ENCODE peak calls at places on chromosomes 13 and 19, in nine cellular contexts. J, W, M, O, X, K, G, T and V are unnamed samples.

GRCh38 chr19:50705422-50706019 is 14.1 kb downstream of the SHANK1 start:
- DNase-seq in J (peak), W (no peak), M (no peak), O (peak), X (peak), K (no peak), G (peak), T (peak), V (peak)

GRCh38 chr13:74444877-74445479 is 310.8 kb upstream of the KLF12 start:
- DNase-seq in J (no peak), W (no peak), M (no peak), O (no peak), X (no peak), K (no peak), G (no peak), T (no peak), V (no peak)

GRCh38 chr13:51955281-51955771 is 55.9 kb downstream of the ATP7B start:
- DNase-seq in J (no peak), W (no peak), M (no peak), O (no peak), X (no peak), K (no peak), G (no peak), T (no peak), V (no peak)

GRCh38 chr13:30866692-30867669 is 39.1 kb upstream of the MEDAG start:
- DNase-seq in J (no peak), W (no peak), M (no peak), O (no peak), X (no peak), K (no peak), G (no peak), T (no peak), V (no peak)

GRCh38 chr19:51055866-51056265 is 9.0 kb downstream of the KLK13 start:
- DNase-seq in J (no peak), W (no peak), M (no peak), O (no peak), X (no peak), K (no peak), G (no peak), T (no peak), V (no peak)

GRCh38 chr13:95660981-95661581 is 15.9 kb upstream of the DNAJC3 start:
- DNase-seq in J (peak), W (peak), M (no peak), O (no peak), X (peak), K (no peak), G (peak), T (no peak), V (no peak)

GRCh38 chr13:44364601-44365000 is 9.0 kb upstream of the SERP2 start:
- DNase-seq in J (no peak), W (no peak), M (no peak), O (no peak), X (no peak), K (no peak), G (peak), T (no peak), V (no peak)

GRCh38 chr19:36489920-36490415 is 607 bp upstream of the ZNF566 start:
- DNase-seq in J (peak), W (peak), M (peak), O (peak), X (peak), K (peak), G (peak), T (peak), V (peak)

GRCh38 chr13:28574617-28575142 is 79.8 kb upstream of the FLT1 start:
- DNase-seq in J (no peak), W (no peak), M (peak), O (peak), X (peak), K (no peak), G (peak), T (peak), V (no peak)

GRCh38 chr13:26038931-26039475 is 12.8 kb downstream of the SHISA2 start:
- DNase-seq in J (no peak), W (no peak), M (no peak), O (no peak), X (no peak), K (no peak), G (no peak), T (no peak), V (no peak)

GRCh38 chr19:53659292-53659691 is 27.5 kb downstream of the DPRX start:
- DNase-seq in J (peak), W (peak), M (peak), O (no peak), X (peak), K (no peak), G (peak), T (no peak), V (no peak)

GRCh38 chr13:39522329-39522728 is 80.7 kb downstream of the LHFPL6 start:
- DNase-seq in J (no peak), W (no peak), M (no peak), O (no peak), X (no peak), K (no peak), G (no peak), T (no peak), V (no peak)

GRCh38 chr13:100234006-100234405 is 145.1 kb downstream of the PCCA start:
- DNase-seq in J (no peak), W (no peak), M (no peak), O (no peak), X (peak), K (no peak), G (no peak), T (no peak), V (no peak)

GRCh38 chr19:51783373-51783772 is 11.6 kb upstream of the FPR3 start:
- DNase-seq in J (peak), W (no peak), M (no peak), O (no peak), X (peak), K (no peak), G (peak), T (no peak), V (no peak)

GRCh38 chr19:46536391-46536790 is 40.7 kb upstream of the PNMA8B start:
- DNase-seq in J (no peak), W (no peak), M (no peak), O (no peak), X (no peak), K (no peak), G (no peak), T (no peak), V (no peak)

GRCh38 chr19:52566588-52566987 is 3.5 kb upstream of the ZNF701 start:
- DNase-seq in J (no peak), W (no peak), M (no peak), O (no peak), X (no peak), K (no peak), G (peak), T (no peak), V (no peak)

GRCh38 chr19:10019246-10019645 is 6.0 kb downstream of the RDH8 start:
- DNase-seq in J (no peak), W (no peak), M (no peak), O (no peak), X (no peak), K (no peak), G (no peak), T (no peak), V (no peak)

GRCh38 chr13:99962242-99962641 is 9.3 kb downstream of the ZIC5 start:
- DNase-seq in J (no peak), W (no peak), M (peak), O (no peak), X (no peak), K (no peak), G (no peak), T (no peak), V (no peak)

GRCh38 chr19:28882818-28883217 is 330.1 kb downstream of the UQCRFS1 start:
- DNase-seq in J (no peak), W (no peak), M (no peak), O (no peak), X (no peak), K (no peak), G (no peak), T (no peak), V (no peak)

GRCh38 chr19:28881616-28882015 is 331.3 kb downstream of the UQCRFS1 start:
- DNase-seq in J (no peak), W (no peak), M (no peak), O (no peak), X (no peak), K (no peak), G (no peak), T (no peak), V (no peak)

GRCh38 chr19:28883241-28883693 is 329.7 kb downstream of the UQCRFS1 start:
- DNase-seq in J (peak), W (peak), M (no peak), O (no peak), X (no peak), K (peak), G (peak), T (no peak), V (no peak)

GRCh38 chr19:28878862-28879566 is 333.9 kb downstream of the UQCRFS1 start:
- DNase-seq in J (peak), W (peak), M (no peak), O (peak), X (peak), K (peak), G (peak), T (no peak), V (peak)

DNA sequence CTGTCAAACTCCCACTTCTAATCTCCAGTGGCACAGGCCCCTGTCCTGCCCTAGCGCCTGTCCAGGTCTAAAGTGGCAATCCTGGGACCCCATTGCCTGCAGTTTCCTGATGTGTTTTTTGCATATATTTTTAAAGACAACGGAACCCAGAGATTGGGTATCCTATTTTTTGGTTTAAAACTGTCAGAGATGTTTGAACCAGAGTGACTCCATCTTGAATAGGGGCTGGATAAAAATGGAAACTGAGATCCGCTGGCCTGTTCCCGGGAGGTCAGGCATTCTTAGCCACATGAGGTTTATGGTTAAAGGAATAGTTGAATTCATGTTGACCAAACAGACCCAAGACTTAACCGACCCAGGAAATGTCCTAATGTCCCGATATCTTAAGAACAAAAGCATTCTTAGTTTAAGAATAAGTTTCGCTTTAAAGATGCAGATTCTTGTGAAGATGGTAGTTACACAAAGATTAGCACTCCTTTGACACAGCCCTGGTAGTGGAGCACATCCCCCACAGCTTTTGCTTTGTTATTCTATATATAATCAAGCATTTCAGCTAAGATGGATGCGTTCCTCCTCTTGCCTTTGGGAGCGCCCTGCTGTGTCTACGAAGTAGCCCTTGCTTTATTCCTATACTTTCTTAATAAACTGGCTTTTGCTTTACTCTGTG is 332.1 kb downstream of the UQCRFS1 start:
- DNase-seq in J (peak), W (no peak), M (no peak), O (no peak), X (no peak), K (no peak), G (no peak), T (no peak), V (no peak)
- TF ChIP-seq CTCF in J (no peak), W (no peak), M (no peak), O (no peak), X (no peak), K (no peak), G (no peak), T (no peak), V (no peak)

GRCh38 chr13:33125821-33126570 is 109.8 kb downstream of the KL start:
- DNase-seq in J (peak), W (peak), M (no peak), O (peak), X (peak), K (peak), G (peak), T (no peak), V (no peak)
- TF ChIP-seq CTCF in J (no peak), W (no peak), M (no peak), O (no peak), X (no peak), K (no peak), G (no peak), T (no peak), V (no peak)

GRCh38 chr13:91878491-91878890 is 480.1 kb downstream of the GPC5 start:
- DNase-seq in J (no peak), W (no peak), M (no peak), O (no peak), X (no peak), K (no peak), G (no peak), T (no peak), V (no peak)

GRCh38 chr13:91879360-91879759 is 480.9 kb downstream of the GPC5 start:
- DNase-seq in J (no peak), W (no peak), M (no peak), O (no peak), X (no peak), K (no peak), G (no peak), T (no peak), V (no peak)

DNA sequence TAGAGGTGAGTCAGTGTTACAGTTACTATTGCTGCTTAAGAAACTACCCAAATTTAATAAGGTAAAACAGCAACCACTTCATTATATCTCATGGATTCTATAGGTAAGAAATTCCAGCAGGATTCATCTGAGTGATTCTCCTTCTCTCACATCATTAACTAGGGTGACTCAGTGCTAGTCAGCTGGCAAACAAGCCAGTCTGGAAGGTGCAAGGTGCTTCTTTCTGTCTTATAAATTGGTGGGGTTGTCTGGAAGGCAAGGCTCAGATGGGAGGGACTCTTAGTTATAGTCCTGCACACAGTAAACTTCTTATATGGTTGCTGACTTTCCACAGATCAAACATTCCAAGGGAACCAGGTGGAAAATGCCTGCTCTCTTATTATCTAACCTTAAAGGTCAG is 484.5 kb downstream of the GPC5 start:
- DNase-seq in J (no peak), W (no peak), M (no peak), O (no peak), X (no peak), K (no peak), G (no peak), T (no peak), V (no peak)
- TF ChIP-seq CTCF in J (no peak), W (no peak), M (no peak), O (no peak), X (no peak), K (no peak), G (no peak), T (no peak), V (no peak)

DNA sequence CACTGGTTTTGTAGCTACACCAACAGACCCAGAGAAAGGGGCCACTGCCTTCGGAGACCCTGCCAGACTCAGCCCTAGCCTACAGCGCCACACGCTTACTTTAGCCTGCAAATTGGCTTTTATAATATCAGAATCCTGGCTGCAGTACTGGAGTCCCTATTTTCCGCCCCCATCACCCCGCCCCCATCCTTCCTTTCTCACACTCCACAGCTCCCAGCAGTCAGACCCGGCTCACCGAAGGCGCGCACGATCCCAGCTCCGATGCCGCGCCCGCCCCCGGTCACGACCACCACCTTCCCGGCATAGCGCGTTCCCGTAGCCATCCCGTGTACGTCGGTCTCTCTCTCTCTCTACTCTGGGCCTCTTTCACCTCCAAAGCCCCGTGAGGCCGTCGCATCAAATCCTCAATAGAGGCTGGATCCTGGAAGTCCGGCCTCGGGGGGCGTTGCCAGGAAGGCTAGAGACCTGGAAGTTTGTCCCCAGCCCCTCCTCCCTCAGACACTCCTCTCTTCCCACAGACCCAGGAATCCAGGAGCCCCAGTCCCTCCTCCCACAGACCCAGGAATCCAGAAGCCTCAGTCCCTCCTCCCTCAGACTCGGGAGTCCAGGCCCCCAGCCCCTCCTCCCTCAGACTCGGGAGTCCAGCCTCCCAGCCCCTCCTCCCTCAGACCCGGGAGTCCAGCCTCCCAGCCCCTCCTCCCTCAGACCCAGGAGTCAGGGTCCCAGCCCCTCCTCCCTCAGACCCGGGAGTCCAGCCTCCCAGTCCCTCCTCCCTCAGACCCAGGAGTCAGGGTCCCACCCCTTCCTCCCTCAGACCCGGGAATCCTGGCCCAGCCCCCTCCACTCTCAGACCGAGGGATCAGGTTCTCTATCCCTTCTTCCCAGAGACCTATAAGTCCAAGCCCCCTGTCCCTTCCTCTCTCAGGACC is at the start of gene HSD17B14:
- DNase-seq in J (peak), W (no peak), M (no peak), O (no peak), X (peak), K (peak), G (peak), T (no peak), V (no peak)
- TF ChIP-seq CTCF in J (no peak), W (peak), M (no peak), O (no peak), X (peak), K (no peak), G (no peak), T (no peak), V (no peak)

DNA sequence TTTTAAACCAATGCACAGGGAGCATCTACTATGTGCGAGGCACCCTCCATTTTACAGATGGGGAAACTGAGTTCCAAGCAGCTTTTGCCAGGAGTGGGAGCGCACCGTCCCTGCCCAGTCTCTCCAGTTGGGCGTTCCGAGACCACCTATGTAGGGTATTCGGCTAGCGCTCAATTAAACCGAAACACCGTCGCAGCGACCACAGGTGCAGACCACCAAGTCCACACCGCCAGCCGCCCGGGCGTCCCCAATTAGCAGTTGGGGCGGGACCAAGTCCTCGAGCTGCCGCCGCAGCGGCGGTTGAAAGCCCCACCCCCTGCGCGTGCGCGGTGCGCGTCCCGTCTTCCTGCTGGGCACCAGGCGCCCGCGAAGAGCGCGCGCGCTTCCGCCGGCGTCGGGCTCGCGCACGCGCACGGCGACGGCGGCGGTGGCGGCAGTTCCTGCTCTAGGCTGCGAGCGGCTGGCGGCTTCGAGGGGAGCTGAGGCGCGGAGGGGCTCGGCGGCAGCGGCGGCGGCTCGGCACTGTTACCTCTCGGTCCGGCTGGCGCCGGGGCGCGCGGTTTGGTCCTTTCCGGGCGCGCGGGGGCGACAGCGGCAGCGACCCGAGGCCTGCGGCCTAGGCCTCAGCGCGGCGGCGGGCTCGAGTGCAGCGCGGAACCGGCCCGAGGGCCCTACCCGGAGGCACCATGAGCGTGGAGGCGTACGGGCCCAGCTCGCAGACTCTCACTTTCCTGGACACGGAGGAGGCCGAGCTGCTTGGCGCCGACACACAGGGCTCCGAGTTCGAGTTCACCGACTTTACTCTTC is at the start of gene UPF1:
- DNase-seq in J (peak), W (peak), M (peak), O (peak), X (peak), K (peak), G (peak), T (peak), V (peak)
- TF ChIP-seq CTCF in J (no peak), W (no peak), M (peak), O (no peak), X (peak), K (peak), G (no peak), T (no peak), V (no peak)

GRCh38 chr13:80604094-80604493 is 263.2 kb upstream of the SPRY2 start:
- DNase-seq in J (peak), W (peak), M (no peak), O (no peak), X (no peak), K (no peak), G (peak), T (no peak), V (no peak)
- TF ChIP-seq CTCF in J (peak), W (peak), M (no peak), O (no peak), X (no peak), K (no peak), G (peak), T (no peak), V (no peak)

GRCh38 chr13:37984357-37984756 is 114.8 kb upstream of the TRPC4 start:
- DNase-seq in J (peak), W (no peak), M (no peak), O (no peak), X (peak), K (no peak), G (no peak), T (no peak), V (no peak)
- TF ChIP-seq CTCF in J (peak), W (no peak), M (no peak), O (no peak), X (peak), K (no peak), G (no peak), T (no peak), V (no peak)

DNA sequence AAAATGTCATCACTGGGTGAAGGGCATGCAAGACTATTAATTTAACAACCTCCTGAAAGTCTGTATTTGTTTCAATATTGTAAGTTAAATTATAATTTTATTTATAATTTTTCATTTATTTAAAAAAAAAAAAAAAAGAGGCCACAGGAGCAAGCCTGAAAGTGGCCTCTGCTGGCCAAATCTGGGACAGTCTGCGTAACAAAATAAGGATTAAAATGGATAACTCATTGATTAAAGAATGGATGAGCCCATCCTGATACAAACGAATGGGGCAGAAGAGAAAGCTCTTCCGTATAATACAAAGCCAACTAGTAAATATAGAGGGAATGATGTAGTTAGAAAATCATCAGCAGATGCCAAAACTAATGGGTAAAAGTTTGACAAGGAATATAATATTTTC is 36.2 kb downstream of the SUCLA2 start:
- DNase-seq in J (no peak), W (no peak), M (no peak), O (no peak), X (no peak), K (no peak), G (no peak), T (no peak), V (no peak)
- TF ChIP-seq CTCF in J (no peak), W (no peak), M (no peak), O (peak), X (no peak), K (no peak), G (peak), T (no peak), V (no peak)